ENCODE peak calls at places on chromosomes 6 and 20, in six cellular contexts. K is stomach, E is Panc1, Q is body of pancreas, R is cardiac muscle cell, Z is uterus. V is an unnamed sample.

GRCh38 chr6:99407076-99407475 is 13.1 kb upstream of the COQ3 start:
- DNase-seq in K (no peak), E (no peak), Q (no peak), R (no peak), Z (no peak), V (no peak)

GRCh38 chr20:62925420-62926228 is 681 bp downstream of the DIDO1 start:
- DNase-seq in K (peak; percentile 45), E (no peak), Q (peak; percentile 42), R (peak; percentile 50), Z (no peak), V (no peak)

GRCh38 chr6:3162067-3162497 is 4.7 kb upstream of the TUBB2A start:
- DNase-seq in K (no peak), E (no peak), Q (no peak), R (no peak), Z (no peak), V (no peak)

GRCh38 chr6:31877125-31877650 is 1.6 kb downstream of the SLC44A4 start:
- DNase-seq in K (peak; percentile 64), E (no peak), Q (no peak), R (no peak), Z (no peak), V (no peak)

GRCh38 chr20:5513975-5514516 is 197.3 kb upstream of the PROKR2 start:
- DNase-seq in K (no peak), E (peak; percentile 28), Q (no peak), R (no peak), Z (no peak), V (no peak)

GRCh38 chr20:37095108-37095608 is 639 bp downstream of the RBL1 start:
- DNase-seq in K (no peak), E (no peak), Q (no peak), R (no peak), Z (no peak), V (no peak)

GRCh38 chr6:137323860-137324259 is 104.7 kb upstream of the IFNGR1 start:
- DNase-seq in K (no peak), E (no peak), Q (no peak), R (no peak), Z (no peak), V (no peak)

GRCh38 chr6:113645576-113645970 is 211.6 kb upstream of the MARCKS start:
- DNase-seq in K (no peak), E (no peak), Q (peak; percentile 39), R (no peak), Z (no peak), V (no peak)

GRCh38 chr6:97215157-97215769 is 67.8 kb downstream of the MMS22L start:
- DNase-seq in K (no peak), E (peak; percentile 22), Q (no peak), R (peak; percentile 64), Z (no peak), V (no peak)

GRCh38 chr20:18057106-18057993 is at the start of gene OVOL2:
- DNase-seq in K (peak; percentile 95), E (no peak), Q (peak; percentile 94), R (peak; percentile 51), Z (no peak), V (no peak)

GRCh38 chr6:36139431-36139830 is 9.1 kb downstream of the MAPK13 start:
- DNase-seq in K (no peak), E (no peak), Q (no peak), R (peak; percentile 69), Z (no peak), V (no peak)

GRCh38 chr6:15331629-15332241 is 85.9 kb downstream of the JARID2 start:
- DNase-seq in K (no peak), E (no peak), Q (no peak), R (no peak), Z (no peak), V (no peak)

GRCh38 chr6:129105035-129105434 is 222.1 kb downstream of the LAMA2 start:
- DNase-seq in K (no peak), E (no peak), Q (no peak), R (peak; percentile 32), Z (no peak), V (no peak)

GRCh38 chr6:66689608-66690007 is 982.6 kb upstream of the EYS start:
- DNase-seq in K (no peak), E (no peak), Q (no peak), R (no peak), Z (no peak), V (no peak)

GRCh38 chr20:45751714-45752113 is 29.6 kb downstream of the SPINT4 start:
- DNase-seq in K (no peak), E (no peak), Q (no peak), R (no peak), Z (no peak), V (no peak)

GRCh38 chr20:17570347-17571152 is 675 bp downstream of the DSTN start:
- DNase-seq in K (peak; percentile 58), E (no peak), Q (peak; percentile 67), R (peak; percentile 75), Z (peak; percentile 60), V (no peak)

GRCh38 chr6:13923527-13924145 is 1.1 kb upstream of the RNF182 start:
- DNase-seq in K (no peak), E (no peak), Q (no peak), R (no peak), Z (no peak), V (no peak)

GRCh38 chr6:26120807-26121140 is 33.5 kb downstream of the HFE start:
- DNase-seq in K (no peak), E (no peak), Q (no peak), R (no peak), Z (no peak), V (no peak)

GRCh38 chr6:123830110-123830509 is 26.4 kb downstream of the NKAIN2 start:
- DNase-seq in K (no peak), E (no peak), Q (no peak), R (no peak), Z (no peak), V (no peak)

GRCh38 chr6:158758464-158758863 is 60.7 kb downstream of the EZR start:
- DNase-seq in K (no peak), E (no peak), Q (no peak), R (peak; percentile 86), Z (no peak), V (no peak)

GRCh38 chr20:8399963-8400362 is 267.9 kb downstream of the PLCB1 start:
- DNase-seq in K (no peak), E (no peak), Q (no peak), R (no peak), Z (no peak), V (no peak)

GRCh38 chr6:160455484-160456213 is 107.5 kb downstream of the SLC22A3 start:
- DNase-seq in K (peak; percentile 68), E (peak; percentile 28), Q (peak; percentile 58), R (peak; percentile 67), Z (peak; percentile 70), V (peak; percentile 82)

GRCh38 chr6:147372806-147373205 is 135.7 kb upstream of the SAMD5 start:
- DNase-seq in K (no peak), E (no peak), Q (no peak), R (no peak), Z (no peak), V (no peak)

GRCh38 chr6:90251295-90251992 is 45.2 kb downstream of the BACH2 start:
- DNase-seq in K (no peak), E (no peak), Q (no peak), R (no peak), Z (no peak), V (no peak)

GRCh38 chr6:108947114-108947854 is 99.1 kb downstream of the ARMC2 start:
- DNase-seq in K (no peak), E (no peak), Q (no peak), R (no peak), Z (no peak), V (no peak)

GRCh38 chr20:45347297-45347935 is 808 bp downstream of the SDC4 start:
- DNase-seq in K (peak; percentile 36), E (no peak), Q (no peak), R (no peak), Z (no peak), V (no peak)

GRCh38 chr6:145559836-145560235 is 175.5 kb downstream of the EPM2A start:
- DNase-seq in K (no peak), E (no peak), Q (no peak), R (no peak), Z (no peak), V (no peak)

GRCh38 chr6:170449231-170449630 is 103.9 kb downstream of the PSMB1 start:
- DNase-seq in K (no peak), E (no peak), Q (no peak), R (no peak), Z (no peak), V (no peak)

GRCh38 chr6:359261-360035 is 32.1 kb upstream of the IRF4 start:
- DNase-seq in K (no peak), E (no peak), Q (no peak), R (no peak), Z (no peak), V (no peak)
- H3K9me3 ChIP-seq in K (peaks cover 19% of the 10 kb centered on the region), E (peaks cover 5% of the 10 kb centered on the region), Q (no peaks in the 10 kb centered on the region), R (peaks cover 3% of the 10 kb centered on the region), Z (no peaks in the 10 kb centered on the region), V (no peaks in the 10 kb centered on the region)

DNA sequence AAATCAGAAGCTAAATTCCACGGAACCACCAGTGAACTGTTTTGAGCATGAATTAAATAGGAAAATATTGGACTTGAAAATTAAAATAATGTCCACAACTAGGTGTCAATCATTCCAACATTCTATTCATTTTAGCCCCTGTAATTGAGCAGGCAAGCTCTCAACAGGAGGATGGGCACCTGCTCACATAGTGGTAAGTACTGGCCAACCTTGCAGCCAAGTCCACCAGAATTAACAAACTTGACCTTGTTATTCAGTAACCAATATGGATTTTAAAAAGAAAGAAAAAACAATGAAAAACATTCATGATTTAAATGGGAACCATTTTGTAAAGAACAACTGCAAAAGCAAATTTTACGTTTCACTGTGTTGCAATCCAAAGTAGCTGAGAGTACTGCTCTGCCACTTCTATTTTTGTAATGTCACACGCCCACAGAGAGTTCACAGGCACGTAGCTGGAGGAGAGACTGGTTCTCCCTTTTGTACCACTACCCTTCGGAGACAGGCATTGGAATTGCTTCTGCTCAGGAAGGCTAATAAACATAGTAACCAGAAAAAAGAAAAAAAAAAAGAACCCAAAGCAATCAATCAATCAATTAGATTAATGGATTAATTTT is 75.2 kb upstream of the F13A1 start:
- DNase-seq in K (no peak), E (no peak), Q (no peak), R (peak; percentile 26), Z (no peak), V (no peak)
- H3K4me1 ChIP-seq in K (no peaks in the 10 kb centered on the region), E (no peaks in the 10 kb centered on the region), Q (no peaks in the 10 kb centered on the region), R (peaks cover 14% of the 10 kb centered on the region), Z (no peaks in the 10 kb centered on the region), V (no peaks in the 10 kb centered on the region)

GRCh38 chr6:165988306-165988756 is 179.3 kb downstream of the TBXT start:
- DNase-seq in K (no peak), E (no peak), Q (no peak), R (peak; percentile 52), Z (no peak), V (no peak)

GRCh38 chr6:165985281-165985925 is 182.2 kb downstream of the TBXT start:
- DNase-seq in K (no peak), E (no peak), Q (no peak), R (no peak), Z (no peak), V (no peak)

GRCh38 chr6:165987483-165988305 is 180.0 kb downstream of the TBXT start:
- DNase-seq in K (peak; percentile 54), E (no peak), Q (peak; percentile 55), R (peak; percentile 71), Z (peak; percentile 90), V (peak; percentile 90)

GRCh38 chr6:165985926-165986646 is 181.6 kb downstream of the TBXT start:
- DNase-seq in K (no peak), E (no peak), Q (no peak), R (no peak), Z (no peak), V (no peak)

GRCh38 chr6:165986647-165987482 is 180.8 kb downstream of the TBXT start:
- DNase-seq in K (no peak), E (no peak), Q (no peak), R (peak; percentile 50), Z (no peak), V (no peak)
- H3K4me3 ChIP-seq in K (peak overlapping the region; percentile 57), E (peak overlapping the region; percentile 47), Q (no peak overlapping the region), R (peak overlapping the region; percentile 49), Z (peak overlapping the region; percentile 59), V (peak overlapping the region; percentile 42)

GRCh38 chr6:168397011-168397410 is 44.0 kb upstream of the SMOC2 start:
- DNase-seq in K (no peak), E (no peak), Q (no peak), R (no peak), Z (no peak), V (no peak)
- H3K9me3 ChIP-seq in K (no peaks in the 10 kb centered on the region), E (no peaks in the 10 kb centered on the region), Q (no peaks in the 10 kb centered on the region), R (no peaks in the 10 kb centered on the region), Z (no peaks in the 10 kb centered on the region), V (no peaks in the 10 kb centered on the region)

V was measured in right atrium auricular region.